ENCODE peak calls at places on chromosome X, in six cellular contexts. Q, O, L, Y, W and R are unnamed samples.

GRCh38 chrX:40912166-40912565 is 173.1 kb upstream of the USP9X start:
- DNase-seq in O (no peak), W (no peak), Q (no peak), L (no peak), Y (no peak), R (no peak)

GRCh38 chrX:48589482-48590162 is 7.7 kb upstream of the WDR13 start:
- DNase-seq in Y (peak; percentile 74), Q (peak; percentile 60), L (no peak), W (peak; percentile 88), O (no peak), R (no peak)

GRCh38 chrX:106631615-106632014 is 19.8 kb downstream of the RADX start:
- DNase-seq in W (no peak), Y (no peak), Q (no peak), L (no peak), O (no peak), R (no peak)

GRCh38 chrX:71634366-71634765 is 16.1 kb upstream of the CXCR3 start:
- DNase-seq in W (no peak), Y (no peak), L (no peak), O (no peak), Q (no peak), R (no peak)

GRCh38 chrX:125444659-125445058 is 125.0 kb downstream of the TEX13C start:
- DNase-seq in W (no peak), Q (no peak), Y (no peak), L (no peak), O (no peak), R (no peak)

GRCh38 chrX:24145340-24146186 is 4.0 kb upstream of the ZFX start:
- DNase-seq in L (no peak), O (no peak), W (no peak), Y (no peak), Q (peak; percentile 49), R (no peak)

GRCh38 chrX:57772637-57773036 is 92.6 kb upstream of the NLRP2B start:
- DNase-seq in W (no peak), O (no peak), Y (no peak), L (no peak), Q (no peak), R (no peak)

GRCh38 chrX:39513836-39514235 is 583.9 kb downstream of the BCOR start:
- DNase-seq in W (no peak), Q (no peak), Y (no peak), O (no peak), L (no peak), R (no peak)

GRCh38 chrX:9466115-9466495 is 1.2 kb downstream of the TBL1X start:
- DNase-seq in Y (peak; percentile 44), L (peak; percentile 78), Q (peak; percentile 22), W (peak; percentile 60), O (no peak), R (peak; percentile 15)

GRCh38 chrX:153672531-153673397 is 849 bp downstream of the PNCK start:
- DNase-seq in O (no peak), W (no peak), Q (no peak), Y (no peak), L (no peak), R (no peak)

GRCh38 chrX:153303276-153304262 is 18.0 kb downstream of the PNMA6F start:
- DNase-seq in O (no peak), L (no peak), Y (no peak), W (no peak), Q (no peak), R (no peak)

DNA sequence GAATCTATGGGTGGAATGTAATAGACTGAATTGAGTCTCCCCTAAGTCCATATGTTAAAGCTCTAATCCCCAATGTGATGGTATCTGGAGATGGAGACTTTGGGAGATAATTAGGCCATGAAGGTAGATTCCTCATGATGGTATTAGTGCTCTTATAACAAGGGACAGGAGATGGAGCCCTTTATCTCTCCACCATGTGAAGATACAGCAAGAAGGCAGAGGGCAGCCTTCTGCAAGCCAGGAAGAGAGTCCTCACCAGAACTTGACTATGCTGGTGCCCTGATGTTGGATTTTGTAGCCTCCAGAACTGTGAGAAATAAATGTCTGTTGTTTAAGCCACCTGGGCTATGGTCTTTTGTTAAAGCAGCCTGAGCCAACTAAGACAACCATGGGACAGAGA is 76.4 kb upstream of the F8A3 start:
- DNase-seq in O (no peak), Y (no peak), W (no peak), Q (no peak), L (no peak), R (no peak)
- TF ChIP-seq CTCF in O (no peak), Y (no peak), W (no peak), Q (no peak), L (no peak), R (no peak)

GRCh38 chrX:116961872-116962582 is 499.3 kb upstream of the CT83 start:
- DNase-seq in Y (no peak), O (no peak), L (no peak), W (no peak), Q (peak; percentile 13), R (no peak)
- TF ChIP-seq CTCF in Y (no peak), O (peak; percentile 23), L (no peak), W (no peak), Q (peak; percentile 10), R (no peak)

GRCh38 chrX:26445288-26445687 is 229.3 kb downstream of the MAGEB5 start:
- DNase-seq in Y (no peak), W (no peak), Q (no peak), O (no peak), L (no peak), R (no peak)

DNA sequence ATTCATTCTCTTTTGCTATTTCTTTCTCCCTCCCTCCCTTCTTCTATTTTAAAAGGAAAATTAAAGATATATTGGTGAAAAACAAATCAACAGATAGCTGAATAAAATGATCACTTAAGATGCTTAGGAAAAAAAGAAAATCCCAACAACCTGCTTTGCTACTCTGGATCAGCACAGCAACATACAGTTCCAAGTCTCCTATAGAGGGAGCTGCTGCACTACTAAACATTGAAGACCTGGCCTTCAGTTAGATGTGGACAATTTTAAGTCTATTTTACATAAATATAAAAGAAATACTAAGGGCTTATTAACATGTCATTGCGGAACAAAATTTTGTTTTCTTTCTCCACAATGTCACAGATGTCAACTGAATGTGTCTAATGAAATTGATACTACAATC is 226.4 kb downstream of the MAGEB5 start:
- DNase-seq in W (peak; percentile 27), L (no peak), O (no peak), Y (peak; percentile 14), Q (peak; percentile 1), R (no peak)
- TF ChIP-seq CTCF in W (peak; percentile 35), L (no peak), O (peak; percentile 63), Y (peak; percentile 33), Q (peak; percentile 12), R (no peak)

DNA sequence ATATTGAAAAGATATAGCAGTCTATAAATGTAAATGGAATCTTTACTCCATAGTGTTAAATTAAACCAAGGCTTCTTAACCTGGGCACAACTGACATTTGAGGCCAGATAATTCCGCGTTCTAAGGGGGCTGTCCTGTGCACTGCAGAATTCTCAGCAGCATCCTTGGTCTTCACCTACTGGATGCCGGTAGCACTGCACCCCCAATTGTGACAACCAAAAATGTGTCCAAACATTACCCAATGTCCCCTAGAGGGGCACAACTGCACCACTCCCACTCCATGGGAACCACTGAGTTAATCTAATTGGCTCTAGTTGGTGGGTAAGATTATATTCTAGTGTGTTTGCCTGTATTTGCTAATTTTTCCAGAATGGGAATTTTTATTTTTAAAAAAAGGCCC is 16.6 kb downstream of the AP1S2 start:
- DNase-seq in O (no peak), Y (no peak), L (no peak), W (no peak), Q (no peak), R (no peak)
- TF ChIP-seq CTCF in O (no peak), Y (no peak), L (no peak), W (no peak), Q (peak; percentile 44), R (no peak)

DNA sequence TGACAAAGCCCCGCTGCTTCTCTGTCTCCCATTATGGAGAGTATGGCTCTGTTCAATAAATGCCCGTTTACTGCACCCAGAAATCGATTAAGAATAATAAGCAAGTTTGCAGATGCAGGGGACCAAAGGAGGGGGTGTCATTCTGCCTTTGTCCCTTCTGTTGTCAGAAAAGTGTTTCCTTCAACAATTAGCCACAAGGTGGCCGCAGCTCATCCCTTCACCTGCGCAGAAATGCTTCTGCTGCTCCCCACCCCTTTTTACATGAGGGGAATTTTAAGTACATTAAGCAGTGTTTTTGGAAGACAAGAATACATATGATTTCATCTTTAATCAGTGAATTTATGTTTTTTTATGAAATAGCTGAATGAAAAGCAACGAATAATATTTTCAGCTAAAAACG is 175.6 kb upstream of the ARX start:
- DNase-seq in O (no peak), W (no peak), Q (no peak), Y (no peak), L (no peak), R (no peak)
- TF ChIP-seq CTCF in O (peak; percentile 16), W (no peak), Q (no peak), Y (no peak), L (no peak), R (no peak)